ENCODE peak calls at places on chromosomes 2 and 18, in seven cellular contexts. M, T, W, K, F, L and Y are unnamed samples.

GRCh38 chr2:48145845-48146452 is 239.7 kb upstream of the FBXO11 start:
- DNase-seq in M (no peak), T (no peak), W (no peak), K (peak; percentile 43), F (peak; percentile 71), L (no peak), Y (no peak)

GRCh38 chr18:79195716-79196683 is 126.8 kb downstream of the ATP9B start:
- DNase-seq in M (no peak), T (no peak), W (no peak), K (no peak), F (no peak), L (no peak), Y (no peak)

GRCh38 chr2:109611467-109612095 is 2.2 kb downstream of the SEPTIN10 start:
- DNase-seq in M (peak; percentile 42), T (no peak), W (no peak), K (no peak), F (no peak), L (no peak), Y (no peak)

GRCh38 chr18:49650426-49650891 is 88.6 kb downstream of the LIPG start:
- DNase-seq in M (peak; percentile 39), T (no peak), W (no peak), K (no peak), F (no peak), L (no peak), Y (no peak)

GRCh38 chr2:12778369-12778768 is 61.6 kb downstream of the TRIB2 start:
- DNase-seq in M (no peak), T (peak; percentile 32), W (no peak), K (no peak), F (no peak), L (no peak), Y (no peak)

GRCh38 chr2:132009874-132010521 is 151.8 kb downstream of the ANKRD30BL start:
- DNase-seq in M (no peak), T (peak; percentile 3), W (no peak), K (no peak), F (no peak), L (no peak), Y (no peak)

GRCh38 chr2:205188516-205189138 is 493.7 kb upstream of the NRP2 start:
- DNase-seq in M (peak; percentile 36), T (peak; percentile 52), W (peak; percentile 48), K (no peak), F (no peak), L (no peak), Y (peak; percentile 95)

GRCh38 chr2:48943436-48943835 is 187.9 kb upstream of the LHCGR start:
- DNase-seq in M (no peak), T (no peak), W (no peak), K (no peak), F (no peak), L (no peak), Y (no peak)

GRCh38 chr2:8677646-8678592 is 3.9 kb upstream of the ID2 start:
- DNase-seq in M (peak; percentile 14), T (no peak), W (peak; percentile 35), K (peak; percentile 57), F (peak; percentile 64), L (no peak), Y (peak; percentile 83)

GRCh38 chr18:13290856-13291271 is 72.3 kb downstream of the LDLRAD4 start:
- DNase-seq in M (no peak), T (no peak), W (no peak), K (no peak), F (no peak), L (no peak), Y (no peak)

GRCh38 chr18:22705328-22705727 is 227.8 kb upstream of the RBBP8 start:
- DNase-seq in M (peak; percentile 90), T (no peak), W (peak; percentile 60), K (no peak), F (no peak), L (no peak), Y (no peak)

GRCh38 chr2:14182227-14182946 is 450.1 kb upstream of the LRATD1 start:
- DNase-seq in M (no peak), T (no peak), W (no peak), K (no peak), F (no peak), L (no peak), Y (no peak)

GRCh38 chr2:163610817-163611556 is 124.8 kb downstream of the FIGN start:
- DNase-seq in M (no peak), T (peak; percentile 33), W (no peak), K (no peak), F (no peak), L (no peak), Y (no peak)

GRCh38 chr2:215624423-215624829 is 188.6 kb upstream of the FN1 start:
- DNase-seq in M (peak; percentile 90), T (no peak), W (peak; percentile 46), K (no peak), F (no peak), L (no peak), Y (no peak)

GRCh38 chr18:44904768-44905167 is 224.1 kb downstream of the SETBP1 start:
- DNase-seq in M (no peak), T (no peak), W (no peak), K (no peak), F (no peak), L (no peak), Y (no peak)

GRCh38 chr2:74921236-74921736 is 37.2 kb upstream of the POLE4 start:
- DNase-seq in M (peak; percentile 29), T (peak; percentile 36), W (no peak), K (no peak), F (no peak), L (no peak), Y (no peak)

GRCh38 chr2:32061973-32062861 is 1.1 kb upstream of the SPAST start:
- DNase-seq in M (peak; percentile 47), T (peak; percentile 29), W (peak; percentile 12), K (peak; percentile 40), F (no peak), L (no peak), Y (no peak)

GRCh38 chr2:214808481-214808931 is 977 bp downstream of the BARD1 start:
- DNase-seq in M (peak; percentile 4), T (no peak), W (no peak), K (no peak), F (no peak), L (no peak), Y (no peak)

GRCh38 chr18:10190564-10190963 is 263.9 kb upstream of the APCDD1 start:
- DNase-seq in M (no peak), T (no peak), W (peak; percentile 45), K (no peak), F (no peak), L (no peak), Y (no peak)

GRCh38 chr2:236665572-236666118 is 96.0 kb downstream of the ACKR3 start:
- DNase-seq in M (peak; percentile 59), T (no peak), W (no peak), K (no peak), F (no peak), L (no peak), Y (no peak)

GRCh38 chr2:12665334-12665733 is 51.4 kb upstream of the TRIB2 start:
- DNase-seq in M (peak; percentile 47), T (no peak), W (no peak), K (no peak), F (no peak), L (no peak), Y (no peak)

GRCh38 chr2:23599006-23599405 is 214.0 kb downstream of the KLHL29 start:
- DNase-seq in M (no peak), T (no peak), W (no peak), K (no peak), F (no peak), L (no peak), Y (no peak)

GRCh38 chr2:200155652-200156051 is 150.8 kb upstream of the SPATS2L start:
- DNase-seq in M (no peak), T (no peak), W (no peak), K (no peak), F (no peak), L (no peak), Y (no peak)

GRCh38 chr2:95059656-95060370 is 34.3 kb downstream of the MAL start:
- DNase-seq in M (no peak), T (no peak), W (no peak), K (no peak), F (no peak), L (no peak), Y (no peak)

GRCh38 chr2:65349863-65350262 is 82.5 kb downstream of the SPRED2 start:
- DNase-seq in M (peak; percentile 76), T (peak; percentile 30), W (no peak), K (peak; percentile 59), F (peak; percentile 24), L (no peak), Y (peak; percentile 56)

GRCh38 chr2:197782121-197782520 is 3.0 kb downstream of the BOLL start:
- DNase-seq in M (no peak), T (no peak), W (no peak), K (no peak), F (no peak), L (no peak), Y (no peak)

GRCh38 chr2:226802573-226802972 is 3.0 kb upstream of the IRS1 start:
- DNase-seq in M (peak; percentile 87), T (peak; percentile 39), W (peak; percentile 75), K (peak; percentile 26), F (no peak), L (no peak), Y (peak; percentile 15)

GRCh38 chr18:71878226-71878625 is 665.9 kb downstream of the CBLN2 start:
- DNase-seq in M (no peak), T (no peak), W (no peak), K (no peak), F (no peak), L (no peak), Y (no peak)

GRCh38 chr2:147101906-147102790 is 742.7 kb upstream of the ACVR2A start:
- DNase-seq in M (no peak), T (no peak), W (no peak), K (no peak), F (no peak), L (no peak), Y (no peak)

GRCh38 chr18:28127763-28128737 is 48.9 kb downstream of the CDH2 start:
- DNase-seq in M (peak; percentile 59), T (no peak), W (no peak), K (no peak), F (no peak), L (no peak), Y (no peak)

GRCh38 chr2:75424936-75425619 is 135.7 kb downstream of the EVA1A start:
- DNase-seq in M (no peak), T (no peak), W (peak; percentile 30), K (no peak), F (no peak), L (no peak), Y (no peak)